ENCODE peak calls at places on chromosomes 16 and 17, in eight cellular contexts. One of them, this sample, is unnamed.

GRCh38 chr17:67047382-67047781 is 3.0 kb downstream of the CACNG1 start:
- DNase-seq in uterus: no peak
- DNase-seq in heart left ventricle: no peak
- DNase-seq in fibroblast of lung: no peak
- DNase-seq in IMR-90: no peak
- DNase-seq in dorsolateral prefrontal cortex: no peak
- DNase-seq in left ventricle myocardium inferior: no peak
- DNase-seq in HCT116: no peak
- DNase-seq in this sample: no peak

GRCh38 chr17:78397681-78398101 is 19.2 kb downstream of the PGS1 start:
- DNase-seq in uterus: no peak
- DNase-seq in heart left ventricle: peak
- DNase-seq in fibroblast of lung: peak
- DNase-seq in IMR-90: peak
- DNase-seq in dorsolateral prefrontal cortex: no peak
- DNase-seq in left ventricle myocardium inferior: peak
- DNase-seq in HCT116: no peak
- DNase-seq in this sample: peak

GRCh38 chr17:51722994-51723393 is 435.5 kb downstream of the CA10 start:
- DNase-seq in uterus: no peak
- DNase-seq in heart left ventricle: no peak
- DNase-seq in fibroblast of lung: peak
- DNase-seq in IMR-90: no peak
- DNase-seq in dorsolateral prefrontal cortex: no peak
- DNase-seq in left ventricle myocardium inferior: no peak
- DNase-seq in HCT116: no peak
- DNase-seq in this sample: no peak

GRCh38 chr17:83096401-83097220 is 17.2 kb downstream of the METRNL start:
- DNase-seq in uterus: no peak
- DNase-seq in heart left ventricle: no peak
- DNase-seq in fibroblast of lung: no peak
- DNase-seq in IMR-90: no peak
- DNase-seq in dorsolateral prefrontal cortex: no peak
- DNase-seq in left ventricle myocardium inferior: no peak
- DNase-seq in HCT116: no peak
- DNase-seq in this sample: no peak

GRCh38 chr16:50708373-50709060 is 15.1 kb downstream of the NOD2 start:
- DNase-seq in uterus: no peak
- DNase-seq in heart left ventricle: no peak
- DNase-seq in fibroblast of lung: no peak
- DNase-seq in IMR-90: no peak
- DNase-seq in dorsolateral prefrontal cortex: no peak
- DNase-seq in left ventricle myocardium inferior: no peak
- DNase-seq in HCT116: no peak
- DNase-seq in this sample: no peak

GRCh38 chr16:14004719-14005315 is 66.3 kb upstream of the MRTFB start:
- DNase-seq in uterus: no peak
- DNase-seq in heart left ventricle: no peak
- DNase-seq in fibroblast of lung: no peak
- DNase-seq in IMR-90: no peak
- DNase-seq in dorsolateral prefrontal cortex: no peak
- DNase-seq in left ventricle myocardium inferior: no peak
- DNase-seq in HCT116: no peak
- DNase-seq in this sample: no peak

GRCh38 chr16:51211148-51211547 is 60.1 kb upstream of the SALL1 start:
- DNase-seq in uterus: no peak
- DNase-seq in heart left ventricle: no peak
- DNase-seq in fibroblast of lung: no peak
- DNase-seq in IMR-90: no peak
- DNase-seq in dorsolateral prefrontal cortex: no peak
- DNase-seq in left ventricle myocardium inferior: no peak
- DNase-seq in HCT116: no peak
- DNase-seq in this sample: no peak

GRCh38 chr17:68396226-68396780 is 61.0 kb downstream of the WIPI1 start:
- DNase-seq in uterus: no peak
- DNase-seq in heart left ventricle: no peak
- DNase-seq in fibroblast of lung: no peak
- DNase-seq in IMR-90: no peak
- DNase-seq in dorsolateral prefrontal cortex: no peak
- DNase-seq in left ventricle myocardium inferior: no peak
- DNase-seq in HCT116: no peak
- DNase-seq in this sample: no peak

GRCh38 chr17:51045616-51046526 is 74.8 kb downstream of the SPAG9 start:
- DNase-seq in uterus: no peak
- DNase-seq in heart left ventricle: no peak
- DNase-seq in fibroblast of lung: peak
- DNase-seq in IMR-90: no peak
- DNase-seq in dorsolateral prefrontal cortex: no peak
- DNase-seq in left ventricle myocardium inferior: no peak
- DNase-seq in HCT116: no peak
- DNase-seq in this sample: peak

GRCh38 chr17:50758989-50759544 is 8.3 kb downstream of the ANKRD40CL start:
- DNase-seq in uterus: no peak
- DNase-seq in heart left ventricle: no peak
- DNase-seq in fibroblast of lung: no peak
- DNase-seq in IMR-90: no peak
- DNase-seq in dorsolateral prefrontal cortex: no peak
- DNase-seq in left ventricle myocardium inferior: no peak
- DNase-seq in HCT116: no peak
- DNase-seq in this sample: no peak

GRCh38 chr16:19238386-19238785 is 47.1 kb upstream of the CLEC19A start:
- DNase-seq in uterus: no peak
- DNase-seq in heart left ventricle: no peak
- DNase-seq in fibroblast of lung: no peak
- DNase-seq in IMR-90: no peak
- DNase-seq in dorsolateral prefrontal cortex: no peak
- DNase-seq in left ventricle myocardium inferior: no peak
- DNase-seq in HCT116: no peak
- DNase-seq in this sample: no peak
- TF ChIP-seq CTCF in uterus: no peak
- TF ChIP-seq CTCF in heart left ventricle: no peak
- TF ChIP-seq CTCF in fibroblast of lung: no peak
- TF ChIP-seq CTCF in IMR-90: no peak
- TF ChIP-seq CTCF in dorsolateral prefrontal cortex: no peak
- TF ChIP-seq CTCF in left ventricle myocardium inferior: no peak
- TF ChIP-seq CTCF in HCT116: no peak
- TF ChIP-seq CTCF in this sample: no peak

GRCh38 chr16:4064950-4065352 is 51.3 kb downstream of the ADCY9 start:
- DNase-seq in uterus: no peak
- DNase-seq in heart left ventricle: no peak
- DNase-seq in fibroblast of lung: no peak
- DNase-seq in IMR-90: no peak
- DNase-seq in dorsolateral prefrontal cortex: no peak
- DNase-seq in left ventricle myocardium inferior: no peak
- DNase-seq in HCT116: no peak
- DNase-seq in this sample: no peak
- H3K4me3 ChIP-seq in uterus: no peak
- H3K4me3 ChIP-seq in heart left ventricle: peak
- H3K4me3 ChIP-seq in fibroblast of lung: no peak
- H3K4me3 ChIP-seq in IMR-90: no peak
- H3K4me3 ChIP-seq in dorsolateral prefrontal cortex: no peak
- H3K4me3 ChIP-seq in left ventricle myocardium inferior: peak
- H3K4me3 ChIP-seq in HCT116: no peak
- H3K4me3 ChIP-seq in this sample: no peak

DNA sequence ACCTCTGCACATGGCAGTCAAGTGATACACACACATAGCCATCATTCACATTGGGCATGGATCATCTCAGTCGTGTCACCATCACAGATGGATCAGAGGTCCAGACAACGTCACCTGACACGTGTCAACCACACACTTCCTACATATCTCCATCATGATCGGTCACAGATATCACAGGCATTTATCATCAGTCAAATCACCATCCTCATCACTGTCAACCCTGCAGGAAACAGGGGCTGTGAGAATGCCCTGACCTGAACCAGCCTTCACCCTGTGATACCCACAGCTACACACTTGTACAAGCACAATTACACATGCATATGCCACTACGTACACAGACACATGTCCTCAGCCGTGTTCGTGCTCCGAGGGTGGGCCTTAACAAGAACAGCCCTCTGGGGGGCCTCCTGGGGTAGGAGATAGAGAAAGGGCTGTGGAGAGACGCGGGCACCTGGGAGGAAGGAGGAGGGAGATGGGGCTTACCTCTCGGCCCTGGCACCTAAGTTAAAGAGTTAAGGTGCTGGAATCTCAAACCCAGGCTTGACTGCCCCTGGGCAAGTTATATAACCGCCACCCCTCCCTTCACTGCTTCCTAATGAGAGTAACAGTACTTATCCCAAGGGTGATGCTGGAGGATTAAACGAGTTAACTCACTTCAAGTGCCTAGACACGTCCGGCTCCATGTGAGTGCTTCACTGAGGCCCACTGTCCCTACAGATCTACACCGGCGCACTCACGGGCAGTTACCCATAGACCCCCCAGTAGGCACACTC is 1.1 kb downstream of the SLC12A4 start:
- DNase-seq in uterus: no peak
- DNase-seq in heart left ventricle: no peak
- DNase-seq in fibroblast of lung: no peak
- DNase-seq in IMR-90: no peak
- DNase-seq in dorsolateral prefrontal cortex: no peak
- DNase-seq in left ventricle myocardium inferior: no peak
- DNase-seq in HCT116: no peak
- DNase-seq in this sample: no peak
- TF ChIP-seq CTCF in uterus: no peak
- TF ChIP-seq CTCF in heart left ventricle: no peak
- TF ChIP-seq CTCF in fibroblast of lung: no peak
- TF ChIP-seq CTCF in IMR-90: no peak
- TF ChIP-seq CTCF in dorsolateral prefrontal cortex: no peak
- TF ChIP-seq CTCF in left ventricle myocardium inferior: no peak
- TF ChIP-seq CTCF in HCT116: no peak
- TF ChIP-seq CTCF in this sample: no peak

DNA sequence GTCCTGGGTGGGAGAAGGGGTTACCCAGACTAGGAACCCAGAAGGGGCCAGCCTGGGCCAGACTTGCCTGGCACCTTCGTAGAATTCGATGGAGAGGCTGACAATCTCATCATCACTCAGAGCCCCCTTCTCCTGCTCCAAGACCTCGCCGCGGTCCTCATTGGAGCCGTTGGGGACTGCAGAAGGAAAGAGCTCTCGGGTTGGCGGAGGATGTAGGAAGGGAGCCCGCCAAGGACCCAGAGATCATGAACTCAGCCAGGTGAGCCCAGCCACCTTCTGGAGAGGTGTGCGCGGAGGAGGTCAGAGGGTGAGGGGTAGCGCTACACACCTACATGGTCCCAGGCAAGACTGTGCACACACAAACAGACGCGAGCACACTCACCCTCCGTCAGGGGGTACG is 8.5 kb downstream of the CISD3 start:
- DNase-seq in uterus: no peak
- DNase-seq in heart left ventricle: no peak
- DNase-seq in fibroblast of lung: no peak
- DNase-seq in IMR-90: no peak
- DNase-seq in dorsolateral prefrontal cortex: no peak
- DNase-seq in left ventricle myocardium inferior: no peak
- DNase-seq in HCT116: no peak
- DNase-seq in this sample: no peak
- H3K4me3 ChIP-seq in uterus: no peak
- H3K4me3 ChIP-seq in heart left ventricle: no peak
- H3K4me3 ChIP-seq in fibroblast of lung: no peak
- H3K4me3 ChIP-seq in IMR-90: no peak
- H3K4me3 ChIP-seq in dorsolateral prefrontal cortex: no peak
- H3K4me3 ChIP-seq in left ventricle myocardium inferior: no peak
- H3K4me3 ChIP-seq in HCT116: no peak
- H3K4me3 ChIP-seq in this sample: no peak

GRCh38 chr16:61900482-61900881 is 135.8 kb downstream of the CDH8 start:
- DNase-seq in uterus: no peak
- DNase-seq in heart left ventricle: no peak
- DNase-seq in fibroblast of lung: peak
- DNase-seq in IMR-90: no peak
- DNase-seq in dorsolateral prefrontal cortex: no peak
- DNase-seq in left ventricle myocardium inferior: no peak
- DNase-seq in HCT116: no peak
- DNase-seq in this sample: peak

GRCh38 chr16:61897657-61898056 is 138.6 kb downstream of the CDH8 start:
- DNase-seq in uterus: no peak
- DNase-seq in heart left ventricle: no peak
- DNase-seq in fibroblast of lung: no peak
- DNase-seq in IMR-90: no peak
- DNase-seq in dorsolateral prefrontal cortex: no peak
- DNase-seq in left ventricle myocardium inferior: no peak
- DNase-seq in HCT116: no peak
- DNase-seq in this sample: no peak

GRCh38 chr16:61901689-61902088 is 134.5 kb downstream of the CDH8 start:
- DNase-seq in uterus: no peak
- DNase-seq in heart left ventricle: no peak
- DNase-seq in fibroblast of lung: no peak
- DNase-seq in IMR-90: no peak
- DNase-seq in dorsolateral prefrontal cortex: no peak
- DNase-seq in left ventricle myocardium inferior: no peak
- DNase-seq in HCT116: no peak
- DNase-seq in this sample: no peak
- TF ChIP-seq CTCF in uterus: no peak
- TF ChIP-seq CTCF in heart left ventricle: no peak
- TF ChIP-seq CTCF in fibroblast of lung: no peak
- TF ChIP-seq CTCF in IMR-90: no peak
- TF ChIP-seq CTCF in dorsolateral prefrontal cortex: no peak
- TF ChIP-seq CTCF in left ventricle myocardium inferior: no peak
- TF ChIP-seq CTCF in HCT116: no peak
- TF ChIP-seq CTCF in this sample: no peak

GRCh38 chr17:48792033-48792798 is 24.8 kb downstream of the TTLL6 start:
- DNase-seq in uterus: no peak
- DNase-seq in heart left ventricle: no peak
- DNase-seq in fibroblast of lung: no peak
- DNase-seq in IMR-90: no peak
- DNase-seq in dorsolateral prefrontal cortex: no peak
- DNase-seq in left ventricle myocardium inferior: no peak
- DNase-seq in HCT116: no peak
- DNase-seq in this sample: no peak
- H3K4me3 ChIP-seq in uterus: no peak
- H3K4me3 ChIP-seq in heart left ventricle: no peak
- H3K4me3 ChIP-seq in fibroblast of lung: no peak
- H3K4me3 ChIP-seq in IMR-90: no peak
- H3K4me3 ChIP-seq in dorsolateral prefrontal cortex: no peak
- H3K4me3 ChIP-seq in left ventricle myocardium inferior: no peak
- H3K4me3 ChIP-seq in HCT116: no peak
- H3K4me3 ChIP-seq in this sample: no peak

GRCh38 chr16:69328854-69329316 is 1.5 kb downstream of the PDF start:
- DNase-seq in uterus: no peak
- DNase-seq in heart left ventricle: no peak
- DNase-seq in fibroblast of lung: peak
- DNase-seq in IMR-90: peak
- DNase-seq in dorsolateral prefrontal cortex: no peak
- DNase-seq in left ventricle myocardium inferior: no peak
- DNase-seq in HCT116: no peak
- DNase-seq in this sample: peak
- TF ChIP-seq CTCF in uterus: no peak
- TF ChIP-seq CTCF in heart left ventricle: no peak
- TF ChIP-seq CTCF in fibroblast of lung: no peak
- TF ChIP-seq CTCF in IMR-90: no peak
- TF ChIP-seq CTCF in dorsolateral prefrontal cortex: no peak
- TF ChIP-seq CTCF in left ventricle myocardium inferior: no peak
- TF ChIP-seq CTCF in HCT116: no peak
- TF ChIP-seq CTCF in this sample: no peak

GRCh38 chr17:7438656-7439460 is 454 bp upstream of the FGF11 start:
- DNase-seq in uterus: no peak
- DNase-seq in heart left ventricle: no peak
- DNase-seq in fibroblast of lung: no peak
- DNase-seq in IMR-90: no peak
- DNase-seq in dorsolateral prefrontal cortex: no peak
- DNase-seq in left ventricle myocardium inferior: no peak
- DNase-seq in HCT116: no peak
- DNase-seq in this sample: no peak
- H3K4me3 ChIP-seq in uterus: peak
- H3K4me3 ChIP-seq in heart left ventricle: peak
- H3K4me3 ChIP-seq in fibroblast of lung: no peak
- H3K4me3 ChIP-seq in IMR-90: no peak
- H3K4me3 ChIP-seq in dorsolateral prefrontal cortex: peak
- H3K4me3 ChIP-seq in left ventricle myocardium inferior: peak
- H3K4me3 ChIP-seq in HCT116: no peak
- H3K4me3 ChIP-seq in this sample: peak

This sample was measured in astrocyte of the spinal cord.